ENCODE peak calls at places on chromosome 1, in seven cellular contexts. C, O, E, T, Y, F and X are unnamed samples.

GRCh38 chr1:107451735-107452134 is 310.9 kb downstream of the NTNG1 start:
- DNase-seq in C (no peak), F (no peak), E (no peak), T (no peak), O (no peak), Y (no peak), X (no peak)

GRCh38 chr1:219322766-219323165 is 149.1 kb downstream of the LYPLAL1 start:
- DNase-seq in T (no peak), F (no peak), Y (no peak), O (no peak), C (no peak), E (no peak), X (no peak)

GRCh38 chr1:231421616-231421970 is 494 bp downstream of the EGLN1 start:
- DNase-seq in F (no peak), Y (peak; percentile 21), E (peak; percentile 4), T (peak; percentile 58), O (peak; percentile 45), C (peak; percentile 22), X (peak; percentile 17)

GRCh38 chr1:156639601-156640101 is 2.3 kb upstream of the BCAN start:
- DNase-seq in F (no peak), O (no peak), T (no peak), Y (no peak), C (no peak), E (no peak), X (no peak)

GRCh38 chr1:97247196-97247595 is 525.6 kb downstream of the PTBP2 start:
- DNase-seq in F (no peak), Y (no peak), T (no peak), E (no peak), O (no peak), C (no peak), X (no peak)

GRCh38 chr1:33312413-33312749 is 8.5 kb downstream of the A3GALT2 start:
- DNase-seq in E (no peak), C (no peak), T (no peak), F (no peak), O (no peak), Y (no peak), X (no peak)

GRCh38 chr1:231872461-231872910 is 245.9 kb downstream of the DISC1 start:
- DNase-seq in T (no peak), Y (no peak), O (no peak), C (no peak), E (peak; percentile 22), F (no peak), X (no peak)

GRCh38 chr1:24769656-24770651 is 24.7 kb downstream of the CLIC4 start:
- DNase-seq in O (no peak), C (no peak), E (peak; percentile 72), T (no peak), Y (no peak), F (no peak), X (no peak)

GRCh38 chr1:203151362-203152157 is 24.0 kb downstream of the ADORA1 start:
- DNase-seq in T (no peak), O (no peak), F (peak; percentile 68), E (no peak), C (no peak), Y (no peak), X (peak; percentile 21)

GRCh38 chr1:216034506-216034905 is 388.7 kb downstream of the USH2A start:
- DNase-seq in T (no peak), Y (no peak), F (peak; percentile 82), O (no peak), E (no peak), C (no peak), X (no peak)

GRCh38 chr1:80047791-80048190 is 1041.3 kb upstream of the ADGRL4 start:
- DNase-seq in O (no peak), Y (no peak), T (no peak), C (no peak), F (no peak), E (no peak), X (no peak)

GRCh38 chr1:87279201-87279860 is 49.3 kb upstream of the LMO4 start:
- DNase-seq in O (no peak), E (no peak), T (no peak), C (no peak), Y (no peak), F (no peak), X (no peak)

GRCh38 chr1:24108334-24109165 is 3.4 kb downstream of the MYOM3 start:
- DNase-seq in Y (no peak), C (no peak), E (peak; percentile 27), T (no peak), O (peak; percentile 76), F (no peak), X (no peak)

GRCh38 chr1:158115126-158115525 is 65.6 kb upstream of the CD1D start:
- DNase-seq in C (no peak), Y (no peak), F (peak; percentile 11), E (no peak), O (no peak), T (no peak), X (no peak)

GRCh38 chr1:230863449-230863848 is 4.9 kb downstream of the C1orf198 start:
- DNase-seq in O (no peak), Y (no peak), F (no peak), E (no peak), T (peak; percentile 17), C (no peak), X (no peak)

GRCh38 chr1:115114308-115114707 is 25.0 kb upstream of the TSPAN2 start:
- DNase-seq in O (no peak), E (no peak), C (no peak), T (no peak), F (no peak), Y (no peak), X (no peak)

GRCh38 chr1:6241887-6242740 is 1.9 kb upstream of the HES3 start:
- DNase-seq in T (no peak), E (no peak), O (no peak), F (peak; percentile 81), C (no peak), Y (no peak), X (no peak)

GRCh38 chr1:97243973-97244560 is 522.5 kb downstream of the PTBP2 start:
- DNase-seq in O (no peak), Y (no peak), C (no peak), E (no peak), F (no peak), T (no peak), X (no peak)

GRCh38 chr1:67570473-67571143 is 114.4 kb upstream of the GADD45A start:
- DNase-seq in Y (no peak), O (peak; percentile 25), E (peak; percentile 97), F (no peak), T (no peak), C (no peak), X (no peak)

GRCh38 chr1:24380508-24380907 is 33.1 kb downstream of the STPG1 start:
- DNase-seq in T (no peak), E (no peak), C (no peak), F (peak; percentile 20), O (no peak), Y (no peak), X (no peak)

GRCh38 chr1:67687649-67688048 is 2.6 kb downstream of the GADD45A start:
- DNase-seq in O (no peak), C (no peak), T (no peak), E (peak; percentile 77), F (no peak), Y (no peak), X (no peak)

GRCh38 chr1:236018885-236019453 is 45.9 kb downstream of the NID1 start:
- DNase-seq in C (no peak), Y (no peak), O (peak; percentile 55), E (no peak), T (no peak), F (no peak), X (no peak)

GRCh38 chr1:149936076-149936991 is at the start of gene MTMR11:
- DNase-seq in E (no peak), Y (no peak), T (peak; percentile 10), O (peak; percentile 73), F (peak; percentile 67), C (no peak), X (no peak)

GRCh38 chr1:68384872-68385390 is 64.8 kb downstream of the RPE65 start:
- DNase-seq in C (no peak), T (no peak), F (no peak), E (peak; percentile 77), Y (no peak), O (peak; percentile 70), X (no peak)

GRCh38 chr1:94160811-94161210 is 39.9 kb upstream of the ABCA4 start:
- DNase-seq in T (no peak), E (no peak), O (no peak), F (no peak), C (no peak), Y (no peak), X (no peak)

GRCh38 chr1:31801450-31801849 is 14.4 kb downstream of the SPOCD1 start:
- DNase-seq in C (no peak), T (no peak), E (no peak), F (no peak), Y (no peak), O (no peak), X (peak; percentile 13)

GRCh38 chr1:236015539-236015938 is 49.4 kb downstream of the NID1 start:
- DNase-seq in E (no peak), Y (no peak), C (no peak), F (no peak), O (no peak), T (no peak), X (no peak)

GRCh38 chr1:199010492-199010891 is 371.7 kb downstream of the PTPRC start:
- DNase-seq in O (no peak), C (no peak), Y (no peak), E (no peak), T (no peak), F (no peak), X (no peak)

GRCh38 chr1:75791022-75791421 is 5.0 kb downstream of the RABGGTB start:
- DNase-seq in T (no peak), F (no peak), Y (no peak), C (no peak), O (no peak), E (no peak), X (no peak)

GRCh38 chr1:2441746-2442145 is 29.4 kb upstream of the PEX10 start:
- DNase-seq in C (no peak), Y (no peak), E (no peak), T (peak; percentile 24), F (no peak), O (no peak), X (no peak)

GRCh38 chr1:219774386-219774785 is 154.0 kb downstream of the SLC30A10 start:
- DNase-seq in E (no peak), Y (no peak), O (no peak), C (no peak), T (no peak), F (no peak), X (no peak)

GRCh38 chr1:206635080-206635982 is at the start of gene DYRK3:
- DNase-seq in C (peak; percentile 78), F (peak; percentile 96), O (peak; percentile 97), E (peak; percentile 59), T (peak; percentile 80), Y (peak; percentile 85), X (peak; percentile 91)

GRCh38 chr1:16967095-16967567 is 13.3 kb downstream of the MFAP2 start:
- DNase-seq in T (no peak), F (no peak), E (no peak), C (no peak), Y (no peak), O (peak; percentile 70), X (peak; percentile 88)